ENCODE peak calls at places on chromosomes 2 and 18, in nine cellular contexts. A, V, K, X, M, G, I, U and D are unnamed samples.

GRCh38 chr2:71190959-71191943 is 35.7 kb downstream of the PAIP2B start:
- DNase-seq in V (no peak), K (no peak), A (peak), I (no peak), G (peak), M (no peak), U (peak), X (peak), D (peak)

GRCh38 chr18:75089748-75090327 is 119.1 kb downstream of the PTGR3 start:
- DNase-seq in M (no peak), A (no peak), K (no peak), V (no peak), G (no peak), I (no peak), U (no peak), X (no peak), D (no peak)

GRCh38 chr2:109260886-109261700 is 132.1 kb downstream of the SH3RF3 start:
- DNase-seq in A (peak), X (peak), G (peak), U (peak), I (peak), K (peak), V (no peak), M (no peak), D (no peak)

GRCh38 chr2:238573065-238573778 is 146.5 kb downstream of the ASB1 start:
- DNase-seq in A (no peak), K (no peak), G (no peak), X (peak), M (no peak), I (peak), V (no peak), U (no peak), D (no peak)

GRCh38 chr2:181642071-181642470 is 14.8 kb downstream of the CERKL start:
- DNase-seq in K (no peak), I (no peak), V (no peak), M (no peak), G (no peak), U (no peak), A (no peak), X (no peak), D (no peak)

GRCh38 chr2:239588451-239589269 is 187.8 kb upstream of the HDAC4 start:
- DNase-seq in X (no peak), V (no peak), G (no peak), I (no peak), U (no peak), K (no peak), M (no peak), A (no peak), D (no peak)

GRCh38 chr2:154439156-154439555 is 259.3 kb upstream of the KCNJ3 start:
- DNase-seq in V (no peak), A (no peak), M (no peak), K (no peak), U (no peak), I (no peak), X (no peak), G (no peak), D (no peak)

GRCh38 chr2:181586569-181587076 is 70.3 kb downstream of the CERKL start:
- DNase-seq in X (no peak), G (peak), V (no peak), U (no peak), M (no peak), K (no peak), I (peak), A (no peak), D (no peak)

GRCh38 chr18:10190564-10190963 is 263.9 kb upstream of the APCDD1 start:
- DNase-seq in V (no peak), I (no peak), A (no peak), G (no peak), X (no peak), K (no peak), M (no peak), U (no peak), D (peak)

GRCh38 chr2:227370791-227371312 is 8.3 kb downstream of the TM4SF20 start:
- DNase-seq in M (no peak), U (peak), I (no peak), K (no peak), A (no peak), G (no peak), X (peak), V (no peak), D (peak)

GRCh38 chr2:98849113-98849512 is 86.9 kb downstream of the CRACDL start:
- DNase-seq in M (no peak), I (no peak), V (no peak), U (peak), X (no peak), A (no peak), G (no peak), K (no peak), D (no peak)

GRCh38 chr2:15159751-15160177 is 401.4 kb downstream of the NBAS start:
- DNase-seq in M (no peak), X (peak), I (no peak), V (no peak), G (peak), K (no peak), U (peak), A (peak), D (peak)

GRCh38 chr2:43441195-43441594 is 154.6 kb downstream of the THADA start:
- DNase-seq in U (no peak), X (no peak), A (no peak), M (no peak), I (no peak), G (no peak), V (no peak), K (no peak), D (no peak)